ENCODE peak calls at places on chromosomes 4 and X, in eight cellular contexts. H is SK-N-DZ; G is heart left ventricle; U is small intestine; B is cardiac fibroblast; E is NCI-H1092 treated with DMSO at 0.1 percent for 48 hours; I is amniotic epithelial cell; C is activated naive CD8-positive, alpha-beta T cell treated with anti-CD3 and anti-CD28 coated beads for 36 hours. L is an unnamed sample.

GRCh38 chr4:100042235-100042634 is 92.2 kb upstream of the H2AZ1 start:
- DNase-seq in I (peak; percentile 84), C (no peak), B (peak; percentile 27), U (no peak), H (no peak), E (no peak), G (no peak), L (no peak)

GRCh38 chr4:141425124-141425523 is 204.4 kb downstream of the ZNF330 start:
- DNase-seq in I (peak; percentile 80), C (no peak), U (no peak), H (no peak), E (no peak), G (no peak), B (peak; percentile 81), L (no peak)

GRCh38 chr4:126264839-126265238 is 950.1 kb downstream of the FAT4 start:
- DNase-seq in E (no peak), U (no peak), B (peak; percentile 59), I (peak; percentile 62), C (no peak), G (no peak), H (no peak), L (no peak)

GRCh38 chrX:375181-376036 is 11.3 kb downstream of the PPP2R3B start:
- DNase-seq in U (peak; percentile 6), B (no peak), E (no peak), G (no peak), C (no peak), I (no peak), H (no peak), L (no peak)

GRCh38 chr4:169899295-169899694 is 126.9 kb downstream of the MFAP3L start:
- DNase-seq in U (no peak), G (no peak), H (no peak), E (no peak), C (no peak), B (peak; percentile 33), I (no peak), L (no peak)

GRCh38 chr4:82415922-82416365 is 14.3 kb downstream of the HNRNPDL start:
- DNase-seq in G (no peak), U (no peak), B (no peak), I (no peak), H (no peak), C (no peak), E (no peak), L (no peak)

GRCh38 chr4:119646347-119647071 is 17.9 kb upstream of the PDE5A start:
- DNase-seq in C (no peak), H (no peak), I (no peak), U (no peak), B (no peak), G (peak; percentile 59), E (peak; percentile 88), L (peak; percentile 28)

GRCh38 chrX:76148011-76148665 is 24.7 kb upstream of the PBDC1 start:
- DNase-seq in B (peak; percentile 36), G (no peak), C (peak; percentile 6), E (no peak), H (no peak), U (peak; percentile 11), I (peak; percentile 15), L (peak; percentile 10)

GRCh38 chr4:107164962-107165361 is 128.8 kb upstream of the DKK2 start:
- DNase-seq in I (no peak), U (no peak), C (no peak), H (no peak), G (no peak), E (no peak), B (no peak), L (no peak)

GRCh38 chr4:54378461-54378860 is 149.4 kb downstream of the PDGFRA start:
- DNase-seq in C (no peak), G (no peak), I (peak; percentile 2), B (peak; percentile 57), U (no peak), H (no peak), E (no peak), L (no peak)

GRCh38 chr4:74444891-74445642 is at the start of gene AREG:
- DNase-seq in I (peak; percentile 80), G (peak; percentile 81), C (peak; percentile 88), U (peak; percentile 86), H (peak; percentile 3), B (peak; percentile 75), E (no peak), L (peak; percentile 93)

GRCh38 chr4:146495277-146495676 is 26.5 kb downstream of the SLC10A7 start:
- DNase-seq in E (no peak), B (peak; percentile 54), G (no peak), C (no peak), U (peak; percentile 81), H (no peak), I (peak; percentile 83), L (no peak)

GRCh38 chr4:75643651-75644050 is 13.3 kb upstream of the CDKL2 start:
- DNase-seq in U (no peak), E (no peak), C (no peak), H (no peak), G (no peak), B (no peak), I (no peak), L (no peak)